ENCODE peak calls at places on chromosomes 16 and 17, in four cellular contexts. K, I, J and R are unnamed samples.

GRCh38 chr17:1916339-1916738 is 86.5 kb downstream of the RPA1 start:
- DNase-seq in K (no peak), I (no peak), J (no peak), R (no peak)

GRCh38 chr16:74865922-74866598 is 91.4 kb upstream of the FA2H start:
- DNase-seq in K (no peak), I (no peak), J (no peak), R (no peak)

GRCh38 chr17:77772461-77772897 is 186.0 kb upstream of the TNRC6C start:
- DNase-seq in K (peak), I (no peak), J (no peak), R (no peak)

GRCh38 chr17:17343896-17344506 is 40.8 kb downstream of the NT5M start:
- DNase-seq in K (no peak), I (no peak), J (no peak), R (no peak)

GRCh38 chr17:56863974-56864373 is 30.0 kb downstream of the DGKE start:
- DNase-seq in K (no peak), I (no peak), J (no peak), R (no peak)

GRCh38 chr16:85900031-85900792 is 1.2 kb downstream of the IRF8 start:
- DNase-seq in K (no peak), I (peak), J (no peak), R (no peak)

GRCh38 chr16:9053006-9053601 is 38.3 kb upstream of the HAPSTR1 start:
- DNase-seq in K (peak), I (no peak), J (peak), R (no peak)

GRCh38 chr16:66961065-66961744 is at the start of gene CES3:
- DNase-seq in K (no peak), I (no peak), J (peak), R (peak)

GRCh38 chr17:8069587-8069860 is 18.0 kb downstream of the ALOX12B start:
- DNase-seq in K (no peak), I (no peak), J (no peak), R (no peak)

GRCh38 chr16:72769876-72770275 is 278.1 kb downstream of the ZFHX3 start:
- DNase-seq in K (no peak), I (no peak), J (no peak), R (no peak)

GRCh38 chr17:75631353-75631752 is 1.9 kb upstream of the SMIM5 start:
- DNase-seq in K (no peak), I (no peak), J (no peak), R (no peak)

GRCh38 chr17:8628172-8628571 is 2.4 kb downstream of the MYH10 start:
- DNase-seq in K (no peak), I (no peak), J (no peak), R (no peak)

GRCh38 chr17:66220079-66220835 is 9.0 kb downstream of the APOH start:
- DNase-seq in K (no peak), I (no peak), J (no peak), R (no peak)

GRCh38 chr16:66050991-66051390 is 315.5 kb upstream of the CDH5 start:
- DNase-seq in K (no peak), I (no peak), J (no peak), R (no peak)

GRCh38 chr17:60525347-60525623 is 757 bp downstream of the APPBP2 start:
- DNase-seq in K (no peak), I (no peak), J (peak), R (no peak)

GRCh38 chr17:39666231-39666600 is 1.1 kb downstream of the TCAP start:
- DNase-seq in K (no peak), I (no peak), J (no peak), R (no peak)

GRCh38 chr17:39667262-39668140 is 752 bp upstream of the PNMT start:
- DNase-seq in K (no peak), I (no peak), J (no peak), R (no peak)

GRCh38 chr17:39664581-39665561 is at the start of gene TCAP:
- DNase-seq in K (no peak), I (no peak), J (no peak), R (no peak)

GRCh38 chr17:39666601-39667261 is 1.5 kb upstream of the PNMT start:
- DNase-seq in K (no peak), I (no peak), J (no peak), R (no peak)

GRCh38 chr17:39665642-39666221 is 583 bp downstream of the TCAP start:
- DNase-seq in K (no peak), I (no peak), J (no peak), R (no peak)
- TF ChIP-seq CTCF in K (no peak), I (no peak), J (peak), R (no peak)

GRCh38 chr17:5797447-5797846 is 213.1 kb upstream of the NLRP1 start:
- DNase-seq in K (no peak), I (no peak), J (no peak), R (no peak)
- TF ChIP-seq CTCF in K (no peak), I (no peak), J (no peak), R (no peak)

GRCh38 chr17:73208139-73208827 is 15.4 kb downstream of the COG1 start:
- DNase-seq in K (no peak), I (no peak), J (no peak), R (no peak)

GRCh38 chr17:73211745-73212144 is 18.9 kb downstream of the COG1 start:
- DNase-seq in K (no peak), I (no peak), J (no peak), R (no peak)

GRCh38 chr17:73209436-73209835 is 16.6 kb downstream of the COG1 start:
- DNase-seq in K (no peak), I (no peak), J (no peak), R (no peak)

GRCh38 chr17:73214008-73214407 is 21.2 kb downstream of the COG1 start:
- DNase-seq in K (no peak), I (no peak), J (no peak), R (no peak)

DNA sequence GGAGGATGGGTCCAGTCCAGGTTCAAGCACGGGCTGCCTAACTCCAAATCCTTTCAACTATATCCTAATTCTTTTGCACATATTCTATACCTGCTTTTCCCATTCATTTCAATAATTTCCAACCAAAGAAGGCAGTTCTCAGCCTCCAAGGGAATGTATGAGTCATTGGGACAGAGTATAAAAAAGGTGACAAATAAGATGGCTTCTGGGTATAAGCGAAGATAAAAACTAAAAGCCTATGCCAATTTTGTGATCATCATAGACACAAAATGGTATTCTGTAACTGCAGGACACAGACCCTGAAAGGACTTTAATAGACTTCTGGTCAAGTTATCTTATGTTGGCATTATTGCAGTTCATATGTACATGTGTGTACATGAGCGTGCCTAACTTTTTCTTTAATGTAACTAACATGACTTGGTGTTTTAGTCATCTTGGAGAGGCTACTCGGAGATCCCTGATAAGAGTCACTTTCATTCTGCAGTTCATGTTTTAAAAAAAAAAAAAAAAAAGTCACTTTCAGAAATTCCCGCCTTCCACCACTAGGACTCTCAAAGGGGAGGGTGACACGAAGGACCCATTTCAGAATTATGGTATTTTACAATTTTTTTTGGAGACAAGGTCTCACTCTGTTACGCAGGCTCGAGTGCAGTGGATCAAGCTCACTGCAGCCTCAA is 17.3 kb downstream of the COG1 start:
- DNase-seq in K (no peak), I (no peak), J (no peak), R (no peak)
- TF ChIP-seq CTCF in K (no peak), I (no peak), J (peak), R (no peak)

DNA sequence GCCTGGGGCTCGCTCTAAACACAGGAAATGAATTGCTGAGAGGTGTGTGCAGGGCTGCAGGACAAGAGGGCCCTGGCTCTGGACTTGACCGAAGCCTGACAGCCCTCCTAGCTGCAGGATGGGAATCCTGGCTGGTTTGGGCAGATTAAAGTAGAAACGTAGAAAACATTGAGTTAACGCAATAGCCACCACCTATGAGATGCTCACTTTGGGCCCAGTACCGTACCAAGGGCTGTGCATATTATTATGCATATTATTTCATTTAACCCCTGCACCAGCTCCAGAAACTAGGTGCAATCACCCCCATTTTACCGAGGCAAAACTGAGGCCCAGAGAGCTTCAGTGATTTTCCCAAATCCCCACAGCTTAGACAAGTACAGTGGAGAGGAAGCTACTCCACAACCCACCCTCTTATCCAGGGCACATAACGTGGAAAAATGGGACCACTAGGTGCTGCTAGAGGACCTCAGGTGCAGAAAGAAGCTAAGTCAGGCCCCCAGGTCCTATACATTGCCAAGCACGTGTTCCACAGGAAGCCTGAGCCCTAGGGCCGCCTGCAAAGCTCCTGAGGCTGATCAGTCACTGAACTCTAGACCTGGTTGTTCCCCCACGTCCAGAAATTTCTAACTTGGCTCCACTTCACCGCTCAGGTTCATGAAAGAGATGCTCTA is 79.2 kb downstream of the MYH11 start:
- DNase-seq in K (no peak), I (no peak), J (peak), R (peak)
- TF ChIP-seq CTCF in K (no peak), I (no peak), J (peak), R (peak)

GRCh38 chr16:68383858-68384257 is 64.5 kb downstream of the SMPD3 start:
- DNase-seq in K (no peak), I (no peak), J (no peak), R (no peak)

GRCh38 chr16:68381363-68381724 is 67.0 kb downstream of the SMPD3 start:
- DNase-seq in K (no peak), I (no peak), J (no peak), R (no peak)

GRCh38 chr16:68380676-68381362 is 67.5 kb downstream of the SMPD3 start:
- DNase-seq in K (no peak), I (no peak), J (no peak), R (no peak)

GRCh38 chr16:68380348-68380670 is 68.0 kb downstream of the SMPD3 start:
- DNase-seq in K (no peak), I (no peak), J (no peak), R (no peak)

DNA sequence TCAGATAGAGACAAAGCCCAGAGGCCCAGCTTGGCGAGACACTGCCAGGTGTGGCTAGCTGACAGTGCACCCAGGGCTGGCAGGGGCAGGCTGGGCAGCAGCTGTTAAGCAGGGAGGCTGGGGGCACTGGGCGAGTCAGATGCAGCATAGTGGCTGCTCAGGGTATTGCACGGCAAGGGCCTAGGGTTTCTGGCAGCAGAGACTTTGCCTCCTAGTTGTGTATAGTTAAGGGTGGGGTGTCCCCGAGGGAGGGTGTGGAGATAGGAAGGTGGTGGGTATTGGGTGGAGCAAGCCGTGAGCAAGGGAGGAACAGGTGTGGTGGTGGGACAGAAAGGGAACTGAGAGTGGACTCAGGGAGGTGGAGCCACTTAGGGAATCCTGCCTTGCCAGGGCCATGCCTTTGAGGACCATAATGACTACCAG is 66.0 kb downstream of the SMPD3 start:
- DNase-seq in K (no peak), I (no peak), J (no peak), R (no peak)
- TF ChIP-seq CTCF in K (no peak), I (no peak), J (peak), R (peak)

GRCh38 chr16:83354015-83354414 is 453.8 kb upstream of the HSBP1 start:
- DNase-seq in K (no peak), I (no peak), J (no peak), R (no peak)

GRCh38 chr16:83355570-83356218 is 452.1 kb upstream of the HSBP1 start:
- DNase-seq in K (no peak), I (no peak), J (no peak), R (no peak)

GRCh38 chr16:83353241-83353640 is 454.5 kb upstream of the HSBP1 start:
- DNase-seq in K (no peak), I (no peak), J (no peak), R (no peak)

GRCh38 chr16:83356986-83357385 is 450.8 kb upstream of the HSBP1 start:
- DNase-seq in K (no peak), I (no peak), J (no peak), R (no peak)

DNA sequence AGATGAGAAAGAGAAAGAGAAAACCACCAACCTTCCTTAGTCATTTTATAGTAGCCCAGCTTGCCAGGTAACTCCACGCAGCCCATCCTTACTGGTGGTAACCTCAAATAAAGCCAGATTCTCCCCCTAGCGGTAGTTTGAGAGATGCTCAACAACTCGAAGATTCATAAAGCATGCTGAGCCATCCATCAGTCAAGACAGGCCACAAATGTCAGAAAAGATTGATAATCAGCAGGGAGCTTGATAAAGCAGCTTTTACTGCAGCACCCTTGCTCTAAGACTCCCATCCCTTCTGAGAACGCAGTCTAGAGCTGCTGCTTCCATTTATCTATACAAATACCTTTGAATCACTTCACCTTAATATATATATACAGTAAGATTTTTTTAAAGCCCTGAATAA is 451.5 kb upstream of the HSBP1 start:
- DNase-seq in K (no peak), I (no peak), J (peak), R (no peak)
- TF ChIP-seq CTCF in K (peak), I (no peak), J (peak), R (peak)